ENCODE peak calls at places on chromosome 2, in eight cellular contexts. V, J, Y, H, I, W, S and P are unnamed samples.

GRCh38 chr2:29295843-29296242 is 180.6 kb downstream of the CLIP4 start:
- DNase-seq in V (peak; percentile 27), J (peak; percentile 53), Y (no peak), H (no peak), I (peak; percentile 19), W (no peak), S (no peak), P (peak; percentile 74)

GRCh38 chr2:217981084-217981730 is 21.6 kb downstream of the TNS1 start:
- DNase-seq in V (no peak), J (no peak), Y (no peak), H (no peak), I (no peak), W (no peak), S (no peak), P (no peak)

GRCh38 chr2:151981886-151982285 is 117.0 kb downstream of the CACNB4 start:
- DNase-seq in V (no peak), J (no peak), Y (no peak), H (no peak), I (no peak), W (no peak), S (no peak), P (no peak)

GRCh38 chr2:215965532-215966152 is 47.7 kb downstream of the MREG start:
- DNase-seq in V (no peak), J (no peak), Y (no peak), H (no peak), I (no peak), W (no peak), S (no peak), P (no peak)

GRCh38 chr2:11128258-11128951 is 26.9 kb upstream of the SLC66A3 start:
- DNase-seq in V (no peak), J (no peak), Y (no peak), H (no peak), I (no peak), W (no peak), S (peak; percentile 24), P (no peak)

GRCh38 chr2:64947906-64948305 is 41.3 kb upstream of the SLC1A4 start:
- DNase-seq in V (no peak), J (no peak), Y (no peak), H (no peak), I (no peak), W (no peak), S (no peak), P (no peak)

GRCh38 chr2:176110975-176111663 is 4.0 kb downstream of the HOXD11 start:
- DNase-seq in V (peak; percentile 83), J (peak; percentile 75), Y (no peak), H (no peak), I (peak; percentile 90), W (no peak), S (no peak), P (peak; percentile 69)

GRCh38 chr2:56084117-56084936 is 99.5 kb upstream of the CCDC85A start:
- DNase-seq in V (no peak), J (no peak), Y (no peak), H (no peak), I (no peak), W (no peak), S (no peak), P (no peak)

GRCh38 chr2:117481608-117482007 is 332.9 kb upstream of the DDX18 start:
- DNase-seq in V (no peak), J (no peak), Y (no peak), H (no peak), I (no peak), W (no peak), S (no peak), P (no peak)

GRCh38 chr2:137348301-137348700 is 583.0 kb downstream of the THSD7B start:
- DNase-seq in V (no peak), J (no peak), Y (no peak), H (no peak), I (no peak), W (no peak), S (no peak), P (no peak)

GRCh38 chr2:144583741-144584453 is 64.0 kb upstream of the ZEB2 start:
- DNase-seq in V (no peak), J (no peak), Y (no peak), H (peak; percentile 3), I (no peak), W (peak; percentile 19), S (peak; percentile 61), P (no peak)

GRCh38 chr2:241224068-241224850 is 35.8 kb downstream of the ANO7 start:
- DNase-seq in V (peak; percentile 35), J (no peak), Y (no peak), H (no peak), I (no peak), W (no peak), S (no peak), P (no peak)

GRCh38 chr2:34401186-34401585 is 802.1 kb upstream of the FAM98A start:
- DNase-seq in V (no peak), J (no peak), Y (no peak), H (no peak), I (no peak), W (no peak), S (peak; percentile 59), P (no peak)

GRCh38 chr2:8171608-8172007 is 510.2 kb upstream of the ID2 start:
- DNase-seq in V (no peak), J (no peak), Y (no peak), H (no peak), I (no peak), W (no peak), S (no peak), P (no peak)

GRCh38 chr2:62352031-62352430 is 154.0 kb downstream of the TMEM17 start:
- DNase-seq in V (no peak), J (no peak), Y (no peak), H (no peak), I (no peak), W (no peak), S (no peak), P (no peak)

GRCh38 chr2:42064417-42064942 is 16.7 kb downstream of the PKDCC start:
- DNase-seq in V (no peak), J (no peak), Y (no peak), H (no peak), I (no peak), W (no peak), S (no peak), P (no peak)

GRCh38 chr2:41706261-41706660 is 341.6 kb upstream of the PKDCC start:
- DNase-seq in V (no peak), J (no peak), Y (no peak), H (no peak), I (no peak), W (no peak), S (no peak), P (no peak)

GRCh38 chr2:109516445-109517117 is 97.2 kb downstream of the SEPTIN10 start:
- DNase-seq in V (peak; percentile 82), J (peak; percentile 87), Y (no peak), H (peak; percentile 16), I (peak; percentile 18), W (peak; percentile 8), S (no peak), P (peak; percentile 87)

GRCh38 chr2:188963738-188964137 is 10.4 kb upstream of the COL3A1 start:
- DNase-seq in V (no peak), J (no peak), Y (no peak), H (no peak), I (no peak), W (no peak), S (no peak), P (no peak)

GRCh38 chr2:239323473-239323872 is 77.3 kb downstream of the HDAC4 start:
- DNase-seq in V (no peak), J (no peak), Y (no peak), H (no peak), I (no peak), W (no peak), S (no peak), P (no peak)

GRCh38 chr2:58899692-58900091 is 658.6 kb upstream of the FANCL start:
- DNase-seq in V (no peak), J (no peak), Y (no peak), H (no peak), I (no peak), W (no peak), S (no peak), P (no peak)

GRCh38 chr2:170554278-170554955 is 160.7 kb upstream of the SP5 start:
- DNase-seq in V (no peak), J (no peak), Y (no peak), H (no peak), I (no peak), W (no peak), S (peak; percentile 53), P (no peak)